ENCODE peak calls at places on chromosomes 6 and 20, in four cellular contexts. F, C, V and E are unnamed samples.

GRCh38 chr20:54070187-54070987 is at the start of gene BCAS1:
- DNase-seq in F (no peak), C (no peak), V (no peak), E (peak; percentile 4)

GRCh38 chr6:85610182-85610895 is 16.7 kb upstream of the SNX14 start:
- DNase-seq in F (no peak), C (no peak), V (no peak), E (no peak)

GRCh38 chr6:31877125-31877650 is 1.6 kb downstream of the SLC44A4 start:
- DNase-seq in F (no peak), C (no peak), V (no peak), E (no peak)

GRCh38 chr6:37679539-37680476 is 17.9 kb downstream of the MDGA1 start:
- DNase-seq in F (no peak), C (peak; percentile 48), V (no peak), E (no peak)

GRCh38 chr6:107533415-107534059 is 43.6 kb downstream of the SOBP start:
- DNase-seq in F (no peak), C (no peak), V (no peak), E (peak; percentile 38)

GRCh38 chr6:52566853-52567279 is 10.0 kb downstream of the TRAM2 start:
- DNase-seq in F (no peak), C (no peak), V (peak; percentile 99), E (no peak)

GRCh38 chr6:30097902-30098606 is 14.8 kb downstream of the TRIM31 start:
- DNase-seq in F (no peak), C (no peak), V (no peak), E (no peak)

GRCh38 chr20:57988828-57989227 is 239.6 kb downstream of the ANKRD60 start:
- DNase-seq in F (no peak), C (no peak), V (no peak), E (no peak)

GRCh38 chr6:75551367-75551952 is 50.2 kb upstream of the SENP6 start:
- DNase-seq in F (no peak), C (no peak), V (no peak), E (no peak)

GRCh38 chr6:130020106-130020851 is 1.9 kb downstream of the L3MBTL3 start:
- DNase-seq in F (peak; percentile 91), C (peak; percentile 49), V (no peak), E (peak; percentile 35)

GRCh38 chr20:54481442-54481841 is 6.0 kb downstream of the DOK5 start:
- DNase-seq in F (no peak), C (no peak), V (no peak), E (no peak)

GRCh38 chr6:13553646-13554045 is 20.8 kb upstream of the SIRT5 start:
- DNase-seq in F (no peak), C (no peak), V (no peak), E (no peak)

GRCh38 chr6:134550604-134551003 is 232.7 kb upstream of the SGK1 start:
- DNase-seq in F (no peak), C (no peak), V (peak; percentile 56), E (peak; percentile 50)

GRCh38 chr6:219641-220198 is 72.6 kb upstream of the DUSP22 start:
- DNase-seq in F (peak; percentile 91), C (peak; percentile 58), V (peak; percentile 50), E (peak; percentile 37)

GRCh38 chr6:142784344-142784743 is 160.6 kb downstream of the HIVEP2 start:
- DNase-seq in F (no peak), C (no peak), V (peak; percentile 20), E (no peak)

GRCh38 chr6:86706449-86706848 is 230.9 kb upstream of the HTR1E start:
- DNase-seq in F (no peak), C (peak; percentile 21), V (no peak), E (peak; percentile 71)

GRCh38 chr6:154039231-154039842 is at the start of gene OPRM1:
- DNase-seq in F (no peak), C (peak; percentile 97), V (peak; percentile 29), E (peak; percentile 93)

GRCh38 chr6:28683945-28684538 is 158.4 kb downstream of the GPX5 start:
- DNase-seq in F (no peak), C (peak; percentile 38), V (peak; percentile 70), E (peak; percentile 78)

GRCh38 chr20:9306521-9306920 is 207.9 kb upstream of the LAMP5 start:
- DNase-seq in F (no peak), C (no peak), V (peak; percentile 86), E (no peak)

GRCh38 chr6:6686748-6687601 is 98.5 kb downstream of the LY86 start:
- DNase-seq in F (peak; percentile 96), C (peak; percentile 98), V (peak; percentile 79), E (peak; percentile 98)

GRCh38 chr6:64280569-64280968 is 645.0 kb downstream of the PHF3 start:
- DNase-seq in F (no peak), C (peak; percentile 25), V (peak; percentile 80), E (peak; percentile 62)

GRCh38 chr6:24357336-24358218 is at the start of gene DCDC2:
- DNase-seq in F (peak; percentile 78), C (peak; percentile 20), V (peak; percentile 13), E (peak; percentile 78)

GRCh38 chr20:58906894-58907293 is 54.4 kb downstream of the GNAS start:
- DNase-seq in F (no peak), C (no peak), V (peak; percentile 78), E (no peak)

GRCh38 chr20:19254956-19255355 is 42.5 kb downstream of the SLC24A3 start:
- DNase-seq in F (no peak), C (no peak), V (peak; percentile 19), E (no peak)

DNA sequence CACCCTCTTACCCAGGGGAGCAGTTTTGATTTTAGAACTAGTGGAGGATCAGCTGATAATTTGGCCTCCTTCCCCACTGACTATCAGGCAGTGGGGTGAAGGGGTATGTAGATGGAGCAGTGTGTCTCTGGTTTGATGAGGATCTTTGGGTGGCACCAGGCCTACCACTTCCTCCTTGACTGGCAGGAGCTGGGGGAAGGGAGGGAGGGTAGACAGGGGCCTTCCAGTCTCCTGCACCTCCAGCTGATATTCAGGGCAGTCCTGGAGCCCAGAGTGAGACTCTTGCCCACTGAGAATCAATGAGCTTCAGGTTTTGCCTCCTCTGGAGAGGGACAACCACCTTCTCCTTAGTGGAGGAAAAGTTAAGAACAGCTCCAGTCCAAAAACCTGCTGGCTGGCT is 3.2 kb downstream of the DEF6 start:
- DNase-seq in F (peak; percentile 85), C (no peak), V (no peak), E (no peak)
- TF ChIP-seq CTCF in F (no peak), C (no peak), V (no peak), E (no peak)

GRCh38 chr20:4227085-4227821 is 211.9 kb upstream of the RNF24 start:
- DNase-seq in F (no peak), C (no peak), V (peak; percentile 76), E (peak; percentile 80)
- TF ChIP-seq CTCF in F (no peak), C (peak; percentile 19), V (peak; percentile 64), E (peak; percentile 79)

DNA sequence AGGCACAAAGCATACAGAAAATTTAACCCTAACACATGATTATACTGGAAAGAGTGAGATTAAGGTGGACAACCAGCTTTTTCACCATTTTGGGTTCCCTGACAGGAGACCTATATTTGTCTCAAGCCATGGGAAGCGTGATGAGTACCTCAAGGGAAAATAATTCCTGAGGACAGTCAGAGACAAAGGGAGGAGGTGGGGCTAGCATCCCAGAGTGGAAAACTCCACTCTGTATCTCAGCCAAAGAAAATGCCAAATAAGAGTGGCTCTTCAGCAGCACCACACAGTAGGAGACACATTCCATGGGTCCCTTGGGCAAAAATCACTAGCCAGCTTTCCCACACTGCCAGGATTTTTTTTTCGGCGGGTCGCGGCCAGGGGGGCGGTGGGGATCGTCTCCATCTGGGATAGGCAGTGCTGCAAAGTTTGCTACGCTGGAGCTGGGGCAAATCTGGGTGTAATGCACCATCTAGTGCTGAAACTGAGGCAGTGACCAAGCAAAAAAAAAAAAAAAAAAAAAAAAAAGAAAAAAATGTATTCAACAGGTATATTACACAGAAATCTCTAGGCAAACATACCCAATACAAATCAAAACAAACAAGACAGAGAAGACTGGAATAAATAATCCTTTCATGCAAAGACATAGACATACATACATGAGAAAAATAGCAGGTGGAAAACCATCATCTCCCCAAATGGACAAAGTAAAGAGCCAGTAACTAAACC is 77.3 kb upstream of the SLC35F1 start:
- DNase-seq in F (no peak), C (peak; percentile 67), V (peak; percentile 56), E (peak; percentile 84)
- TF ChIP-seq CTCF in F (no peak), C (peak; percentile 57), V (peak; percentile 62), E (peak; percentile 77)

GRCh38 chr20:2301164-2301622 is 5.4 kb downstream of the TGM3 start:
- DNase-seq in F (peak; percentile 88), C (no peak), V (no peak), E (no peak)

GRCh38 chr20:2303693-2304092 is 7.9 kb downstream of the TGM3 start:
- DNase-seq in F (no peak), C (no peak), V (no peak), E (no peak)

GRCh38 chr20:2304180-2304579 is 8.4 kb downstream of the TGM3 start:
- DNase-seq in F (no peak), C (no peak), V (no peak), E (no peak)

GRCh38 chr20:2300420-2300819 is 4.6 kb downstream of the TGM3 start:
- DNase-seq in F (no peak), C (no peak), V (no peak), E (no peak)

GRCh38 chr20:2302369-2302768 is 6.6 kb downstream of the TGM3 start:
- DNase-seq in F (no peak), C (no peak), V (no peak), E (peak; percentile 15)
- TF ChIP-seq CTCF in F (no peak), C (no peak), V (no peak), E (peak; percentile 38)

DNA sequence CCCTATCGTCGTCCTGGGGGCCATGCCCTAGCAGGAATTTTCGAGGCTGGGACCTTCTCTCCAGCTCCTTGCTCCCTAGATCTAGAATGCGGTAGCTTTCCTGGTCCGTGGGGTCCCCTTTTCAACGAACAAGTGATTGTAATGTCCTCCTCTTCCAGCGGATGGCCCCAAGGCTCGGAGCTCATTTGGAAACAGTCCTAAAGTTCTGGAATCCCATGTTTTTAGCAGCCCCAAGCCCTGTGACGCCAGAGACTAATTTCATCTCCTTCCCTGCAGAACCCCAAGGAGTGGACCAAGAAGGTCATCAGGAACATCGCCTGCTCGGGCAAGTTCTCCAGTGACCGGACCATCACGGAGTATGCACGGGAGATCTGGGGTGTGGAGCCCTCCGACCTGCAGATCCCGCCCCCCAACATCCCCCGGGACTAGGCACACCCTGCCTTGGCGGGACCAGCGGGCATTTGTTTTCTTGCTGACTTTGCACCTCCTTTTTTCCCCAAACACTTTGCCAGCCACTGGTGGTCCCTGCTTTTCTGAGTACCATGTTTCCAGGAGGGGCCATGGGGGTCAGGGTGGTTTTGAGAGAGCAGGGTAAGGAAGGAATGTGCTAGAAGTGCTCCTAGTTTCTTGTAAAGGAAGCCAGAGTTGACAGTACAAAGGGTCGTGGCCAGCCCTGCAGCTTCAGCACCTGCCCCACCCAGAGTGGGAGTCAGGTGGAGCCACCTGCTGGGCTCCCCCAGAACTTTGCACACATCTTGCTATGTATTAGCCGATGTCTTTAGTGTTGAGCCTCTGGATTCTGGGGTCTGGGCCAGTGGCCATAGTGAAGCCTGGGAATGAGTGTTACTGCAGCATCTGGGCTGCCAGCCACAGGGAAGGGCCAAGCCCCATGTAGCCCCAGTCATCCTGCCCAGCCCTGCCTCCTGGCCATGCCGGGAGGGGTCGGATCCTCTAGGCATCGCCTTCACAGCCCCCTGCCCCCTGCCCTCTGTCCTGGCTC is 48.5 kb downstream of the PYGB start:
- DNase-seq in F (peak; percentile 79), C (no peak), V (peak; percentile 57), E (peak; percentile 47)
- TF ChIP-seq CTCF in F (peak; percentile 41), C (peak; percentile 8), V (peak; percentile 59), E (peak; percentile 51)

GRCh38 chr6:16129623-16130243 is 847 bp downstream of the MYLIP start:
- DNase-seq in F (no peak), C (no peak), V (peak; percentile 25), E (peak; percentile 36)
- TF ChIP-seq CTCF in F (peak; percentile 4), C (no peak), V (no peak), E (no peak)

GRCh38 chr20:40880063-40880715 is 148.4 kb upstream of the TOP1 start:
- DNase-seq in F (no peak), C (no peak), V (peak; percentile 13), E (no peak)
- TF ChIP-seq CTCF in F (no peak), C (no peak), V (peak; percentile 35), E (peak; percentile 11)

GRCh38 chr6:97174471-97174870 is 108.5 kb downstream of the MMS22L start:
- DNase-seq in F (no peak), C (no peak), V (no peak), E (no peak)
- TF ChIP-seq CTCF in F (no peak), C (no peak), V (no peak), E (no peak)